ENCODE peak calls at places on chromosomes 7 and 10, in eight cellular contexts. One of them, this sample, is unnamed. For H3K4me1 and H3K36me3, the result is how much of the 10 kb centered on the place peaks cover.

GRCh38 chr7:90311185-90311584 is 9.9 kb downstream of the FAM237B start:
- DNase-seq in tibial nerve: no peak
- DNase-seq in CD8-positive, alpha-beta T cell: no peak
- DNase-seq in transverse colon: no peak
- DNase-seq in upper lobe of right lung: no peak
- DNase-seq in PC-3: no peak
- DNase-seq in PC-9: no peak
- DNase-seq in adrenal gland: no peak
- DNase-seq in this sample: no peak

GRCh38 chr10:46255696-46256355 is 31.0 kb upstream of the ANTXRL start:
- DNase-seq in tibial nerve: peak
- DNase-seq in CD8-positive, alpha-beta T cell: peak
- DNase-seq in transverse colon: peak
- DNase-seq in upper lobe of right lung: peak
- DNase-seq in PC-3: peak
- DNase-seq in PC-9: peak
- DNase-seq in adrenal gland: peak
- DNase-seq in this sample: peak

GRCh38 chr10:5551531-5552375 is 27.0 kb downstream of the CALML3 start:
- DNase-seq in tibial nerve: no peak
- DNase-seq in CD8-positive, alpha-beta T cell: peak
- DNase-seq in transverse colon: peak
- DNase-seq in upper lobe of right lung: peak
- DNase-seq in PC-3: peak
- DNase-seq in PC-9: peak
- DNase-seq in adrenal gland: no peak
- DNase-seq in this sample: no peak

GRCh38 chr10:7529638-7530037 is 118.8 kb upstream of the SFMBT2 start:
- DNase-seq in tibial nerve: no peak
- DNase-seq in CD8-positive, alpha-beta T cell: no peak
- DNase-seq in transverse colon: no peak
- DNase-seq in upper lobe of right lung: no peak
- DNase-seq in PC-3: peak
- DNase-seq in PC-9: no peak
- DNase-seq in adrenal gland: no peak
- DNase-seq in this sample: no peak

GRCh38 chr7:105002-105401 is 87.4 kb upstream of the FAM20C start:
- DNase-seq in tibial nerve: no peak
- DNase-seq in CD8-positive, alpha-beta T cell: no peak
- DNase-seq in transverse colon: no peak
- DNase-seq in upper lobe of right lung: no peak
- DNase-seq in PC-3: peak
- DNase-seq in PC-9: no peak
- DNase-seq in adrenal gland: no peak
- DNase-seq in this sample: no peak

GRCh38 chr10:12194752-12195271 is 879 bp downstream of the NUDT5 start:
- DNase-seq in tibial nerve: peak
- DNase-seq in CD8-positive, alpha-beta T cell: peak
- DNase-seq in transverse colon: peak
- DNase-seq in upper lobe of right lung: peak
- DNase-seq in PC-3: peak
- DNase-seq in PC-9: peak
- DNase-seq in adrenal gland: peak
- DNase-seq in this sample: no peak

GRCh38 chr7:41222704-41223103 is 480.2 kb downstream of the INHBA start:
- DNase-seq in tibial nerve: no peak
- DNase-seq in CD8-positive, alpha-beta T cell: no peak
- DNase-seq in transverse colon: no peak
- DNase-seq in upper lobe of right lung: no peak
- DNase-seq in PC-3: peak
- DNase-seq in PC-9: no peak
- DNase-seq in adrenal gland: no peak
- DNase-seq in this sample: no peak

GRCh38 chr7:122791959-122792545 is 89.3 kb upstream of the RNF148 start:
- DNase-seq in tibial nerve: no peak
- DNase-seq in CD8-positive, alpha-beta T cell: no peak
- DNase-seq in transverse colon: no peak
- DNase-seq in upper lobe of right lung: no peak
- DNase-seq in PC-3: no peak
- DNase-seq in PC-9: no peak
- DNase-seq in adrenal gland: no peak
- DNase-seq in this sample: no peak

GRCh38 chr10:31977440-31978157 is 49.0 kb upstream of the ARHGAP12 start:
- DNase-seq in tibial nerve: no peak
- DNase-seq in CD8-positive, alpha-beta T cell: no peak
- DNase-seq in transverse colon: no peak
- DNase-seq in upper lobe of right lung: no peak
- DNase-seq in PC-3: peak
- DNase-seq in PC-9: peak
- DNase-seq in adrenal gland: no peak
- DNase-seq in this sample: no peak

GRCh38 chr10:689433-690226 is at the start of gene DIP2C:
- DNase-seq in tibial nerve: peak
- DNase-seq in CD8-positive, alpha-beta T cell: no peak
- DNase-seq in transverse colon: peak
- DNase-seq in upper lobe of right lung: peak
- DNase-seq in PC-3: peak
- DNase-seq in PC-9: peak
- DNase-seq in adrenal gland: peak
- DNase-seq in this sample: no peak

GRCh38 chr7:1033546-1034145 is 10.7 kb upstream of the GPR146 start:
- DNase-seq in tibial nerve: no peak
- DNase-seq in CD8-positive, alpha-beta T cell: peak
- DNase-seq in transverse colon: no peak
- DNase-seq in upper lobe of right lung: no peak
- DNase-seq in PC-3: no peak
- DNase-seq in PC-9: no peak
- DNase-seq in adrenal gland: no peak
- DNase-seq in this sample: no peak

GRCh38 chr7:18663321-18663720 is 167.8 kb downstream of the HDAC9 start:
- DNase-seq in tibial nerve: no peak
- DNase-seq in CD8-positive, alpha-beta T cell: no peak
- DNase-seq in transverse colon: no peak
- DNase-seq in upper lobe of right lung: peak
- DNase-seq in PC-3: no peak
- DNase-seq in PC-9: no peak
- DNase-seq in adrenal gland: no peak
- DNase-seq in this sample: no peak

GRCh38 chr7:74032624-74033371 is 4.8 kb downstream of the ELN start:
- DNase-seq in tibial nerve: peak
- DNase-seq in CD8-positive, alpha-beta T cell: no peak
- DNase-seq in transverse colon: no peak
- DNase-seq in upper lobe of right lung: no peak
- DNase-seq in PC-3: no peak
- DNase-seq in PC-9: no peak
- DNase-seq in adrenal gland: no peak
- DNase-seq in this sample: no peak
- H3K4me1 ChIP-seq in tibial nerve: under half
- H3K4me1 ChIP-seq in CD8-positive, alpha-beta T cell: under half
- H3K4me1 ChIP-seq in transverse colon: under half
- H3K4me1 ChIP-seq in upper lobe of right lung: under half
- H3K4me1 ChIP-seq in PC-3: under half
- H3K4me1 ChIP-seq in PC-9: under half
- H3K4me1 ChIP-seq in adrenal gland: under half
- H3K4me1 ChIP-seq in this sample: under half

GRCh38 chr7:74496272-74496671 is 42.6 kb downstream of the GTF2IRD1 start:
- DNase-seq in tibial nerve: no peak
- DNase-seq in CD8-positive, alpha-beta T cell: no peak
- DNase-seq in transverse colon: no peak
- DNase-seq in upper lobe of right lung: no peak
- DNase-seq in PC-3: no peak
- DNase-seq in PC-9: no peak
- DNase-seq in adrenal gland: no peak
- DNase-seq in this sample: no peak

GRCh38 chr7:74494076-74494548 is 40.4 kb downstream of the GTF2IRD1 start:
- DNase-seq in tibial nerve: no peak
- DNase-seq in CD8-positive, alpha-beta T cell: no peak
- DNase-seq in transverse colon: no peak
- DNase-seq in upper lobe of right lung: no peak
- DNase-seq in PC-3: no peak
- DNase-seq in PC-9: no peak
- DNase-seq in adrenal gland: no peak
- DNase-seq in this sample: no peak

GRCh38 chr7:74490546-74490945 is 36.8 kb downstream of the GTF2IRD1 start:
- DNase-seq in tibial nerve: no peak
- DNase-seq in CD8-positive, alpha-beta T cell: no peak
- DNase-seq in transverse colon: no peak
- DNase-seq in upper lobe of right lung: no peak
- DNase-seq in PC-3: no peak
- DNase-seq in PC-9: no peak
- DNase-seq in adrenal gland: no peak
- DNase-seq in this sample: no peak

GRCh38 chr7:74495112-74495880 is 41.6 kb downstream of the GTF2IRD1 start:
- DNase-seq in tibial nerve: no peak
- DNase-seq in CD8-positive, alpha-beta T cell: no peak
- DNase-seq in transverse colon: no peak
- DNase-seq in upper lobe of right lung: no peak
- DNase-seq in PC-3: no peak
- DNase-seq in PC-9: no peak
- DNase-seq in adrenal gland: no peak
- DNase-seq in this sample: no peak

DNA sequence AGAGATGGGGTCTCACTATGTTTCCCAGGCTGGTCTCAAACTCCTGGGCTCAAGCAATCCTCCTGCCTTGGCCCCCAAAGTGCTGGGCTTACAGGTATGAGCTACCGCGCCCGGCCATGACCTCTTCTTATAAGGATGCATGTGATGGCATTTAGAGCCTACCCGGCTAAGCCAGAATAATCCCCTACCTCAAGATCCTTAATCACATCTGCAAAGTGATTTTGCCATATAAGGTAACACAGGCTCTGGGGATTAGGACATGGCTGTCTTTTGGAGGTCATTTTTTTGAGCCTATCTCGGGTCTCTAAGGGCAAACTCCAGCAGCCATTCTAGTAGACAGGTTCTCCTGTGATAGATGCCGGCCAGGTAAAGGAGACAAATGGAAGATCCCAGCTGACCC is 39.6 kb downstream of the GTF2IRD1 start:
- DNase-seq in tibial nerve: no peak
- DNase-seq in CD8-positive, alpha-beta T cell: no peak
- DNase-seq in transverse colon: no peak
- DNase-seq in upper lobe of right lung: no peak
- DNase-seq in PC-3: no peak
- DNase-seq in PC-9: no peak
- DNase-seq in adrenal gland: no peak
- DNase-seq in this sample: no peak
- H3K36me3 ChIP-seq in tibial nerve: under half
- H3K36me3 ChIP-seq in CD8-positive, alpha-beta T cell: under half
- H3K36me3 ChIP-seq in transverse colon: under half
- H3K36me3 ChIP-seq in upper lobe of right lung: under half
- H3K36me3 ChIP-seq in PC-3: under half
- H3K36me3 ChIP-seq in PC-9: under half
- H3K36me3 ChIP-seq in adrenal gland: under half
- H3K36me3 ChIP-seq in this sample: under half

GRCh38 chr10:87093461-87094372 is 926 bp downstream of the GLUD1 start:
- DNase-seq in tibial nerve: peak
- DNase-seq in CD8-positive, alpha-beta T cell: peak
- DNase-seq in transverse colon: peak
- DNase-seq in upper lobe of right lung: peak
- DNase-seq in PC-3: peak
- DNase-seq in PC-9: peak
- DNase-seq in adrenal gland: peak
- DNase-seq in this sample: no peak

GRCh38 chr10:87092356-87092860 is 2.2 kb downstream of the GLUD1 start:
- DNase-seq in tibial nerve: no peak
- DNase-seq in CD8-positive, alpha-beta T cell: no peak
- DNase-seq in transverse colon: no peak
- DNase-seq in upper lobe of right lung: no peak
- DNase-seq in PC-3: peak
- DNase-seq in PC-9: no peak
- DNase-seq in adrenal gland: no peak
- DNase-seq in this sample: no peak

GRCh38 chr10:87090779-87091178 is 3.9 kb downstream of the GLUD1 start:
- DNase-seq in tibial nerve: no peak
- DNase-seq in CD8-positive, alpha-beta T cell: no peak
- DNase-seq in transverse colon: no peak
- DNase-seq in upper lobe of right lung: no peak
- DNase-seq in PC-3: no peak
- DNase-seq in PC-9: no peak
- DNase-seq in adrenal gland: no peak
- DNase-seq in this sample: no peak

GRCh38 chr10:87094373-87095240 is at the start of the genes GLUD1 and SHLD2:
- DNase-seq in tibial nerve: peak
- DNase-seq in CD8-positive, alpha-beta T cell: peak
- DNase-seq in transverse colon: peak
- DNase-seq in upper lobe of right lung: peak
- DNase-seq in PC-3: peak
- DNase-seq in PC-9: peak
- DNase-seq in adrenal gland: peak
- DNase-seq in this sample: peak

DNA sequence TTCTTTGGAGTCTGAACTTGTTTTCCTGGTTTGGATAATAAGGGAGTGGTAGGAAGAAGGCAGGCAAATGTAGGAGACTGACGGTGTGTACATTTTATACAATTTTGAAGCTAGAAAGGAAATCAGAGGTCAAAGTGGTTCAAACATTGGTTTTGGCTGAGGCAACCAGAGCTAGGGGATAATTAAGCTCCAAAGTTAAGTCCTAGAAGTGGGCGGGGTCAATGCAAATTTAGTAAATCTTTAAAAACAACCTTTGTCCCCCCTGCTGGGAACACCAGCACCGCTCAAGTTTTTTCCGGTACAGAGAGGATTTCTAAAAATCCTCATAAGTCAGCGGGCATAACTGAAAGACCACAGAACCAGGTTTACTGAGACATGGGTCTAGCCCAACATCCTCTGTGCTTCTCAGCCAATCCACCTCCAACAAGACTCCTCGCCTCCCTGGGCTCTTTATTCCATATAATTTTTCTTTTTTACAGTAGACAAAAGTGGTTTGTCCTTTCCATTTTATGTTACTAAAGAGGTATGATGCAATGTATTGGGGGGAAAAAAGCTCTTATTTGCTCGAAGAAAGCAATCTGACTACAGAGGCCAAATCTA is 1.7 kb downstream of the GLUD1 start:
- DNase-seq in tibial nerve: no peak
- DNase-seq in CD8-positive, alpha-beta T cell: peak
- DNase-seq in transverse colon: peak
- DNase-seq in upper lobe of right lung: no peak
- DNase-seq in PC-3: peak
- DNase-seq in PC-9: peak
- DNase-seq in adrenal gland: no peak
- DNase-seq in this sample: no peak
- H3K27ac ChIP-seq in tibial nerve: peak
- H3K27ac ChIP-seq in CD8-positive, alpha-beta T cell: peak
- H3K27ac ChIP-seq in transverse colon: peak
- H3K27ac ChIP-seq in upper lobe of right lung: peak
- H3K27ac ChIP-seq in PC-3: peak
- H3K27ac ChIP-seq in PC-9: peak
- H3K27ac ChIP-seq in adrenal gland: peak
- H3K27ac ChIP-seq in this sample: no peak

DNA sequence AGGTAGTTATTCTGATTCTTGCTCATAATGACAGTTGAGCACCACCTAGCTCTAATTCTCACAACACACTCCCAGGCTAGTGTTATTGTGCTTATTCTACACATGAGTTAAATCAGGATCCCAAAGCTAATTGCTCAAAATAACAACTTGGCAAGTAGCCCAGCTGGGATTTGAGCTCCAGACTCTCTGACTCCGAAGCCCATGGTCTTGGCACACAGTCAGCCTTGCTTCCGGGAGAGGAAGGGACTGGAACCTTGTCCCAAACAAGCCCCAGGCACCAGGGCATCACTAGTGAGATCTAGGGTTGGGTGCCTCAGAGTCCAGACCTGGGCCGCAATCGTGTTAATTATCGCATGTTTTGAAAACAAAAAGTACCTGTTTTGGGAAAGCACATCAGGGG is 101.4 kb downstream of the GPAM start:
- DNase-seq in tibial nerve: no peak
- DNase-seq in CD8-positive, alpha-beta T cell: no peak
- DNase-seq in transverse colon: no peak
- DNase-seq in upper lobe of right lung: no peak
- DNase-seq in PC-3: no peak
- DNase-seq in PC-9: no peak
- DNase-seq in adrenal gland: peak
- DNase-seq in this sample: no peak
- H3K4me1 ChIP-seq in tibial nerve: under half
- H3K4me1 ChIP-seq in CD8-positive, alpha-beta T cell: under half
- H3K4me1 ChIP-seq in transverse colon: under half
- H3K4me1 ChIP-seq in upper lobe of right lung: under half
- H3K4me1 ChIP-seq in PC-3: under half
- H3K4me1 ChIP-seq in PC-9: under half
- H3K4me1 ChIP-seq in adrenal gland: under half
- H3K4me1 ChIP-seq in this sample: under half

This sample was measured in iPS DF 6.9.